ENCODE peak calls at places on chromosome 17, in six cellular contexts. One of them, this sample, is unnamed.
A peak's percentile ranks its signal among the peaks of the same experiment; 100 is the strongest.

GRCh38 chr17:63550816-63551639 is 751 bp downstream of the DCAF7 start:
- DNase-seq in PC-3: peak; percentile 57
- DNase-seq in heart right ventricle: no peak
- DNase-seq in AG10803: peak; percentile 7
- DNase-seq in A549: peak; percentile 49
- DNase-seq in ascending aorta: no peak
- DNase-seq in this sample: peak; percentile 67

GRCh38 chr17:46977348-46977747 is 1.7 kb downstream of the RPRML start:
- DNase-seq in A549: peak; percentile 73
- DNase-seq in ascending aorta: no peak
- DNase-seq in PC-3: peak; percentile 72
- DNase-seq in AG10803: no peak
- DNase-seq in heart right ventricle: no peak
- DNase-seq in this sample: peak; percentile 87

GRCh38 chr17:59513934-59514841 is 51.2 kb upstream of the DHX40 start:
- DNase-seq in PC-3: peak; percentile 55
- DNase-seq in heart right ventricle: peak; percentile 75
- DNase-seq in A549: peak; percentile 26
- DNase-seq in AG10803: peak; percentile 66
- DNase-seq in ascending aorta: peak; percentile 76
- DNase-seq in this sample: no peak

GRCh38 chr17:44501866-44502265 is 1.3 kb downstream of the GPATCH8 start:
- DNase-seq in PC-3: peak; percentile 39
- DNase-seq in heart right ventricle: no peak
- DNase-seq in AG10803: no peak
- DNase-seq in A549: no peak
- DNase-seq in ascending aorta: no peak
- DNase-seq in this sample: no peak

GRCh38 chr17:39462644-39463375 is 1.5 kb downstream of the CDK12 start:
- DNase-seq in heart right ventricle: no peak
- DNase-seq in ascending aorta: peak; percentile 64
- DNase-seq in PC-3: no peak
- DNase-seq in AG10803: no peak
- DNase-seq in A549: no peak
- DNase-seq in this sample: peak; percentile 15

GRCh38 chr17:35603674-35604073 is 16.6 kb downstream of the AP2B1 start:
- DNase-seq in A549: no peak
- DNase-seq in heart right ventricle: no peak
- DNase-seq in ascending aorta: no peak
- DNase-seq in AG10803: no peak
- DNase-seq in PC-3: no peak
- DNase-seq in this sample: no peak

GRCh38 chr17:72135546-72136325 is 14.9 kb downstream of the SOX9 start:
- DNase-seq in ascending aorta: no peak
- DNase-seq in PC-3: no peak
- DNase-seq in AG10803: peak; percentile 38
- DNase-seq in heart right ventricle: no peak
- DNase-seq in A549: no peak
- DNase-seq in this sample: no peak

GRCh38 chr17:20202141-20202574 is 193.0 kb downstream of the SPECC1 start:
- DNase-seq in AG10803: no peak
- DNase-seq in ascending aorta: no peak
- DNase-seq in PC-3: peak; percentile 88
- DNase-seq in heart right ventricle: no peak
- DNase-seq in A549: no peak
- DNase-seq in this sample: peak; percentile 50

GRCh38 chr17:40251576-40251975 is 32.5 kb downstream of the WIPF2 start:
- DNase-seq in PC-3: peak; percentile 89
- DNase-seq in heart right ventricle: no peak
- DNase-seq in AG10803: peak; percentile 88
- DNase-seq in ascending aorta: no peak
- DNase-seq in A549: peak; percentile 58
- DNase-seq in this sample: no peak

GRCh38 chr17:9389116-9389515 is 186.5 kb downstream of the STX8 start:
- DNase-seq in ascending aorta: no peak
- DNase-seq in heart right ventricle: no peak
- DNase-seq in PC-3: peak; percentile 45
- DNase-seq in A549: peak; percentile 40
- DNase-seq in AG10803: peak; percentile 94
- DNase-seq in this sample: peak; percentile 15

DNA sequence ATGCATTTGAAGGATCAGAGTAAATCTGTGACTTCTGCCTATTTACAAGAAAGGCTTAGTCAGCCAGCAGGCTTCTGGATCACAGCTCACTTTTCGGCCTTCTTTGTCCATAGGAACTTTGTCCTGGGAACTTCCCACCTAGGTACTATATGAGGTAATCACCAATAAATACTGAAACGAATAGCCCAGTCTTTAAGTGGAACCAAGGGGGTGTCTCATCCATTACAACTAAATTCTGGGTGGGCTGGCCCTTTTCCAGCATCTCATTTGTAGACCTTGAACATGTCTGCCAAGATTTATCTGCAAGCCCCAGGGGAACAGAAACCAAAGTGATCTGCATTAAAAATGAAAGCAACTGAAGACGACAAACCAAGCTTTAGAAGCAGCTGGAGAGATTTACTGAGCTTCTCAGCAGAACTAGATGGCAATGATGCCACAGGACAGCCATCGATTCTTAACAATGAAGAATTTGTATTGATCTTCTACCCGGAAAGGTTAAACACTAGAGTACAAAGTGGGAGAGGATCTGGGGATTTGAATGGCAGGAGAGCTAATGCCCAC is 55.5 kb downstream of the SNX11 start:
- DNase-seq in A549: peak; percentile 43
- DNase-seq in heart right ventricle: no peak
- DNase-seq in ascending aorta: no peak
- DNase-seq in AG10803: no peak
- DNase-seq in PC-3: peak; percentile 26
- DNase-seq in this sample: no peak
- H3K4me3 ChIP-seq in A549: no peak overlapping the region
- H3K4me3 ChIP-seq in heart right ventricle: no peak overlapping the region
- H3K4me3 ChIP-seq in ascending aorta: no peak overlapping the region
- H3K4me3 ChIP-seq in AG10803: no peak overlapping the region
- H3K4me3 ChIP-seq in PC-3: no peak overlapping the region
- H3K4me3 ChIP-seq in this sample: no peak overlapping the region

GRCh38 chr17:69325518-69326301 is 1.2 kb downstream of the ABCA5 start:
- DNase-seq in PC-3: peak; percentile 55
- DNase-seq in AG10803: no peak
- DNase-seq in ascending aorta: no peak
- DNase-seq in heart right ventricle: no peak
- DNase-seq in A549: no peak
- DNase-seq in this sample: no peak

GRCh38 chr17:69323806-69324205 is 3.1 kb downstream of the ABCA5 start:
- DNase-seq in heart right ventricle: no peak
- DNase-seq in ascending aorta: no peak
- DNase-seq in PC-3: no peak
- DNase-seq in A549: no peak
- DNase-seq in AG10803: no peak
- DNase-seq in this sample: no peak

GRCh38 chr17:69320210-69320907 is 6.6 kb downstream of the ABCA5 start:
- DNase-seq in PC-3: peak; percentile 31
- DNase-seq in AG10803: no peak
- DNase-seq in A549: no peak
- DNase-seq in ascending aorta: no peak
- DNase-seq in heart right ventricle: no peak
- DNase-seq in this sample: no peak

GRCh38 chr17:69317625-69318024 is 9.3 kb downstream of the ABCA5 start:
- DNase-seq in ascending aorta: no peak
- DNase-seq in heart right ventricle: no peak
- DNase-seq in AG10803: no peak
- DNase-seq in A549: no peak
- DNase-seq in PC-3: no peak
- DNase-seq in this sample: no peak

GRCh38 chr17:69320908-69321238 is 6.1 kb downstream of the ABCA5 start:
- DNase-seq in ascending aorta: no peak
- DNase-seq in AG10803: no peak
- DNase-seq in heart right ventricle: no peak
- DNase-seq in A549: no peak
- DNase-seq in PC-3: no peak
- DNase-seq in this sample: no peak
- H3K4me3 ChIP-seq in ascending aorta: no peak overlapping the region
- H3K4me3 ChIP-seq in AG10803: no peak overlapping the region
- H3K4me3 ChIP-seq in heart right ventricle: no peak overlapping the region
- H3K4me3 ChIP-seq in A549: no peak overlapping the region
- H3K4me3 ChIP-seq in PC-3: no peak overlapping the region
- H3K4me3 ChIP-seq in this sample: no peak overlapping the region

GRCh38 chr17:17823433-17824118 is 13.2 kb downstream of the SREBF1 start:
- DNase-seq in heart right ventricle: peak; percentile 88
- DNase-seq in AG10803: peak; percentile 69
- DNase-seq in A549: peak; percentile 98
- DNase-seq in PC-3: peak; percentile 96
- DNase-seq in ascending aorta: peak; percentile 87
- DNase-seq in this sample: peak; percentile 100
- H3K4me3 ChIP-seq in heart right ventricle: peak overlapping the region; percentile 58
- H3K4me3 ChIP-seq in AG10803: peak overlapping the region; percentile 61
- H3K4me3 ChIP-seq in A549: peak overlapping the region; percentile 53
- H3K4me3 ChIP-seq in PC-3: peak overlapping the region; percentile 63
- H3K4me3 ChIP-seq in ascending aorta: peak overlapping the region; percentile 62
- H3K4me3 ChIP-seq in this sample: peak overlapping the region; percentile 20

GRCh38 chr17:31308935-31309334 is 4.9 kb downstream of the EVI2B start:
- DNase-seq in ascending aorta: no peak
- DNase-seq in PC-3: no peak
- DNase-seq in A549: no peak
- DNase-seq in heart right ventricle: no peak
- DNase-seq in AG10803: no peak
- DNase-seq in this sample: no peak

GRCh38 chr17:31309525-31309924 is 4.3 kb downstream of the EVI2B start:
- DNase-seq in heart right ventricle: no peak
- DNase-seq in AG10803: no peak
- DNase-seq in PC-3: no peak
- DNase-seq in A549: no peak
- DNase-seq in ascending aorta: no peak
- DNase-seq in this sample: no peak

GRCh38 chr17:31308372-31308905 is 5.4 kb downstream of the EVI2B start:
- DNase-seq in A549: no peak
- DNase-seq in PC-3: no peak
- DNase-seq in heart right ventricle: no peak
- DNase-seq in ascending aorta: no peak
- DNase-seq in AG10803: no peak
- DNase-seq in this sample: no peak

GRCh38 chr17:31310877-31311276 is 3.0 kb downstream of the EVI2B start:
- DNase-seq in PC-3: no peak
- DNase-seq in heart right ventricle: no peak
- DNase-seq in A549: no peak
- DNase-seq in ascending aorta: no peak
- DNase-seq in AG10803: no peak
- DNase-seq in this sample: no peak

GRCh38 chr17:31310260-31310659 is 3.6 kb downstream of the EVI2B start:
- DNase-seq in heart right ventricle: no peak
- DNase-seq in A549: no peak
- DNase-seq in PC-3: no peak
- DNase-seq in ascending aorta: no peak
- DNase-seq in AG10803: no peak
- DNase-seq in this sample: no peak
- H3K4me3 ChIP-seq in heart right ventricle: no peak overlapping the region
- H3K4me3 ChIP-seq in A549: no peak overlapping the region
- H3K4me3 ChIP-seq in PC-3: no peak overlapping the region
- H3K4me3 ChIP-seq in ascending aorta: no peak overlapping the region
- H3K4me3 ChIP-seq in AG10803: no peak overlapping the region
- H3K4me3 ChIP-seq in this sample: no peak overlapping the region

GRCh38 chr17:48612456-48612853 is 1.6 kb upstream of the HOXB7 start:
- DNase-seq in ascending aorta: no peak
- DNase-seq in A549: no peak
- DNase-seq in AG10803: no peak
- DNase-seq in heart right ventricle: no peak
- DNase-seq in PC-3: no peak
- DNase-seq in this sample: no peak
- H3K4me3 ChIP-seq in ascending aorta: peak overlapping the region; percentile 69
- H3K4me3 ChIP-seq in A549: peak overlapping the region; percentile 74
- H3K4me3 ChIP-seq in AG10803: peak overlapping the region; percentile 67
- H3K4me3 ChIP-seq in heart right ventricle: peak overlapping the region; percentile 5
- H3K4me3 ChIP-seq in PC-3: no peak overlapping the region
- H3K4me3 ChIP-seq in this sample: no peak overlapping the region

GRCh38 chr17:7852262-7852670 is 2.6 kb upstream of the TMEM88 start:
- DNase-seq in AG10803: no peak
- DNase-seq in PC-3: no peak
- DNase-seq in heart right ventricle: no peak
- DNase-seq in ascending aorta: no peak
- DNase-seq in A549: no peak
- DNase-seq in this sample: peak; percentile 57

GRCh38 chr17:7850118-7850504 is 4.8 kb upstream of the TMEM88 start:
- DNase-seq in heart right ventricle: no peak
- DNase-seq in ascending aorta: no peak
- DNase-seq in A549: no peak
- DNase-seq in PC-3: no peak
- DNase-seq in AG10803: no peak
- DNase-seq in this sample: no peak

GRCh38 chr17:7851438-7852261 is 3.2 kb upstream of the TMEM88 start:
- DNase-seq in heart right ventricle: peak; percentile 91
- DNase-seq in AG10803: peak; percentile 80
- DNase-seq in PC-3: peak; percentile 87
- DNase-seq in A549: peak; percentile 78
- DNase-seq in ascending aorta: peak; percentile 91
- DNase-seq in this sample: peak; percentile 97

GRCh38 chr17:7849185-7850117 is 5.4 kb upstream of the TMEM88 start:
- DNase-seq in heart right ventricle: no peak
- DNase-seq in A549: no peak
- DNase-seq in ascending aorta: no peak
- DNase-seq in PC-3: no peak
- DNase-seq in AG10803: no peak
- DNase-seq in this sample: peak; percentile 26

DNA sequence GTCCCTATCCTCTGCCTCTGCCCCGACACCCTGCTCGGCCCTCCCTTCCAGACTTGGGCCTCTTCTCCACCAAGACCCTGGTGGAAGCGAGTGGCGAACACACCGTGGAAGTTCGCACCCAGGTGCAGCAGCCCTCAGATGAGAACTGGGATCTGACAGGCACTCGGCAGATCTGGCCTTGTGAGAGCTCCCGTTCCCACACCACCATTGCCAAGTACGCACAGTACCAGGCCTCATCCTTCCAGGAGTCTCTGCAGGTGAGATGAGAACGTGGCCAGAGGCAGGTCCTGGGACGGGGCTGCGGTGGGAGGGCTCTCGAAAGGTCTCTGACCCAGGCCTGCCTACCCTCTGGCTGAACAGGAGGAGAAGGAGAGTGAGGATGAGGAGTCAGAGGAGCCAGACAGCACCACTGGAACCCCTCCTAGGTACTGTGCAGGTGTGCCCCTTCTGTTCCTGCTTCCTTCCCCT is 3.9 kb upstream of the TMEM88 start:
- DNase-seq in A549: no peak
- DNase-seq in AG10803: no peak
- DNase-seq in PC-3: no peak
- DNase-seq in heart right ventricle: no peak
- DNase-seq in ascending aorta: no peak
- DNase-seq in this sample: peak; percentile 22
- H3K4me3 ChIP-seq in A549: no peak overlapping the region
- H3K4me3 ChIP-seq in AG10803: no peak overlapping the region
- H3K4me3 ChIP-seq in PC-3: peak overlapping the region; percentile 43
- H3K4me3 ChIP-seq in heart right ventricle: no peak overlapping the region
- H3K4me3 ChIP-seq in ascending aorta: no peak overlapping the region
- H3K4me3 ChIP-seq in this sample: peak overlapping the region; percentile 68